ENCODE peak calls at places on chromosomes 4 and X, in five cellular contexts. R, P, I, S and N are unnamed samples.

GRCh38 chr4:122500852-122501501 is 44.5 kb upstream of the IL2 start:
- DNase-seq in S (no peak), I (no peak), R (no peak), P (no peak), N (no peak)

GRCh38 chrX:135087867-135088266 is 32.5 kb downstream of the ETDB start:
- DNase-seq in R (no peak), S (no peak), I (no peak), P (no peak), N (peak; percentile 44)

GRCh38 chr4:8726344-8726851 is 133.8 kb downstream of the CPZ start:
- DNase-seq in I (no peak), R (no peak), S (peak; percentile 2), P (no peak), N (no peak)

GRCh38 chr4:1154523-1155182 is 17.7 kb downstream of the SPON2 start:
- DNase-seq in S (no peak), I (no peak), R (peak; percentile 25), P (peak; percentile 53), N (no peak)

GRCh38 chr4:85084371-85085170 is 118.1 kb upstream of the WDFY3 start:
- DNase-seq in S (no peak), R (peak; percentile 75), I (no peak), P (peak; percentile 6), N (no peak)

GRCh38 chrX:16658284-16658683 is 8.3 kb downstream of the S100G start:
- DNase-seq in R (peak; percentile 80), P (no peak), I (no peak), S (no peak), N (no peak)

GRCh38 chr4:1347410-1347864 is 429 bp downstream of the UVSSA start:
- DNase-seq in P (peak; percentile 74), I (peak; percentile 81), R (peak; percentile 82), S (peak; percentile 72), N (peak; percentile 22)

GRCh38 chr4:163556169-163556568 is 61.7 kb downstream of the TMA16 start:
- DNase-seq in R (peak; percentile 10), I (no peak), S (no peak), P (no peak), N (no peak)

GRCh38 chrX:135695471-135695870 is 18.0 kb upstream of the CT45A1 start:
- DNase-seq in R (no peak), P (no peak), I (no peak), S (no peak), N (no peak)

GRCh38 chrX:41923257-41923924 is at the start of gene CASK:
- DNase-seq in P (peak; percentile 93), I (peak; percentile 93), S (peak; percentile 94), R (peak; percentile 87), N (peak; percentile 91)
- TF ChIP-seq POLR2A in P (peak; percentile 81), I (peak; percentile 64), S (peak; percentile 76), R (no peak), N (peak; percentile 89)

GRCh38 chrX:107716045-107716684 is 59.4 kb downstream of the TSC22D3 start:
- DNase-seq in I (no peak), S (peak; percentile 35), P (no peak), R (peak; percentile 21), N (no peak)

GRCh38 chrX:107718156-107718621 is 57.4 kb downstream of the TSC22D3 start:
- DNase-seq in S (peak; percentile 48), I (peak; percentile 92), P (peak; percentile 78), R (peak; percentile 78), N (peak; percentile 74)

GRCh38 chrX:107714196-107714811 is 61.3 kb downstream of the TSC22D3 start:
- DNase-seq in S (peak; percentile 8), P (peak; percentile 57), I (no peak), R (no peak), N (peak; percentile 59)

GRCh38 chrX:107715331-107716044 is 60.1 kb downstream of the TSC22D3 start:
- DNase-seq in R (peak; percentile 23), P (peak; percentile 41), I (no peak), S (peak; percentile 21), N (no peak)

GRCh38 chrX:107716816-107717700 is 58.5 kb downstream of the TSC22D3 start:
- DNase-seq in P (peak; percentile 89), R (peak; percentile 63), S (peak; percentile 85), I (peak; percentile 91), N (peak; percentile 86)
- TF ChIP-seq POLR2A in P (peak; percentile 98), R (peak; percentile 95), S (peak; percentile 98), I (peak; percentile 92), N (peak; percentile 98)

GRCh38 chrX:66015152-66015827 is 24.6 kb downstream of the VSIG4 start:
- DNase-seq in R (no peak), I (no peak), S (peak; percentile 32), P (no peak), N (no peak)
- TF ChIP-seq POLR2A in R (no peak), I (no peak), S (peak; percentile 33), P (no peak), N (no peak)

DNA sequence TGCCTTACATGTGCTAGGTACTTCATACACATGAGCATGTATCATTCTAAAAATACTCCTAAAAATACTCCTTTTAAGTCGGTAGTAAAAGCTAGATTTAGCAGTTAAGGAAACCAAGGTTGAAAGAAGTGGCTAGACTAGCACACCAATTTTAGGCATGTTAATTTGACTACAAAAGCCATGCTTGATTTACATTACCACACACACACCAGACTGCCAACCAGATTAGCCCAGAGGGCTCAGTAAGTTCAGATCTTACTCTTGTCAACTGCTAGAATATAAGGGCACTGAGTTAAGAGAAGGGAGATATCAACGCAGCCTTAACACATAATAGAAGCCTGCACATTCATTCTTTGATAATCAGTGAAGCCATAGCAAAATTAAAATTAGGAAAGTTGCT is 117.9 kb downstream of the MID1IP1 start:
- DNase-seq in S (no peak), R (no peak), P (no peak), I (no peak), N (no peak)
- TF ChIP-seq POLR2A in S (no peak), R (no peak), P (no peak), I (no peak), N (no peak)

GRCh38 chr4:101347557-101348366 is 436 bp upstream of the PPP3CA start:
- DNase-seq in S (peak; percentile 100), P (peak; percentile 99), I (peak; percentile 99), R (peak; percentile 95), N (peak; percentile 99)
- TF ChIP-seq POLR2A in S (peak; percentile 76), P (peak; percentile 96), I (peak; percentile 72), R (peak; percentile 43), N (peak; percentile 77)

DNA sequence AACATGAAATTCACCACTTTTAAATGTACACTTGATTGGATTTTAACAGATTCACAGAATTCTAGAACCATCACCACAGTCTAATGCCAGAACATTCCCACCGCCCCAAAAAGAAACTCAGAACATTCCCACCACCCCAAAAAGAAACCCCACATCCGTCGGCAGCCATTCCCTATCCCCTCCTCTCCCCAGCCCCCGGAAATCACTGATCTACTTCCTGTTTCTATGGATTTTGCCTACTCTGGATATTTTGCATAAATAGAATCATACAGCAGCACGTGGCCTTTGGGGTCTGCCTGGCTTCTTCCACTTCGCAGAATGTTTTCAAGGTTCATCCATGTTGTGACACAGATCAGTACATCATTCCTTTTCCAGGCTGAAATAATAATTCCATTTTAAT is 79.3 kb downstream of the PPP2R2C start:
- DNase-seq in R (no peak), I (no peak), S (no peak), P (no peak), N (no peak)
- TF ChIP-seq POLR2A in R (no peak), I (no peak), S (no peak), P (no peak), N (no peak)

GRCh38 chr4:139300431-139301142 is 718 bp upstream of the NAA15 start:
- DNase-seq in R (peak; percentile 72), P (no peak), I (peak; percentile 28), S (no peak), N (peak; percentile 11)

GRCh38 chr4:139299536-139299935 is 1.8 kb upstream of the NAA15 start:
- DNase-seq in I (no peak), P (no peak), R (peak; percentile 47), S (no peak), N (no peak)

GRCh38 chr4:139304920-139305319 is 2.6 kb upstream of the NDUFC1 start:
- DNase-seq in P (no peak), R (no peak), S (no peak), I (no peak), N (no peak)

GRCh38 chr4:139301821-139302611 is at the start of gene NDUFC1:
- DNase-seq in I (peak; percentile 55), P (peak; percentile 50), R (peak; percentile 35), S (peak; percentile 55), N (peak; percentile 18)

GRCh38 chr4:139301143-139301820 is at the start of gene NAA15:
- DNase-seq in R (peak; percentile 97), P (peak; percentile 99), S (peak; percentile 98), I (peak; percentile 97), N (peak; percentile 96)
- TF ChIP-seq POLR2A in R (peak; percentile 77), P (peak; percentile 97), S (peak; percentile 92), I (peak; percentile 80), N (peak; percentile 89)

DNA sequence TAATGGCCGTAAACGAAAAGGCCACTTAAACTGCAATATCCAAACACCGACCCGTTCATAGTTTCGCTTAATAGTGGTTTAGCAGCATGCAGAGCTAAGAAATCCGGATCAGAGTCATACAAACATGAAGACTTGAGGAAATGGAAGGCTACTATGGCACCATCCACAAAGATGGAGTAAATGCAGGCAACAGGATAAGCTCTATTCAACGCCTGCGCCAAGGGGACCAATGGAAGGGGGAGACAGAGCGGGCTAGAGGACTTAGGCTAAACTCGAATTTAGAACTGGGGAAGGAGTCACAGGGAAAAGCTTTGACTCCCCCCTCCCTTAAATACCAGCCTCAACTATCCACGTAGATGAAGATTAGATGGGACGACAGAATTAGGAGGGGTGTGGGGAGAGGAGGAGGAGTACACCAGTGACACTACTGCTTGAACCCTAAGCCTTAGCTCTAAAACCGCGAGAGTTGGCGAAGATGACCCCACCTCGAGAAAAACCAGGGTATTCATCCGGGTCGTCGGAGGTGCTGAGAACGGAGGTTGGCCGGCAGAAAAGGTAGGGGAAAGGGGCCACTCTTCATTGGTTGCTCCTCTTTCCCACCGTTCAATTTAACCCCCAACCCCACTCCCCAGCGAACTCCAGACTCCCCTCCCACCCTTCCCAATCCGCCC is 3.5 kb downstream of the HUWE1 start:
- DNase-seq in P (peak; percentile 31), R (peak; percentile 50), S (no peak), I (peak; percentile 44), N (peak; percentile 10)
- TF ChIP-seq POLR2A in P (no peak), R (no peak), S (no peak), I (no peak), N (no peak)

DNA sequence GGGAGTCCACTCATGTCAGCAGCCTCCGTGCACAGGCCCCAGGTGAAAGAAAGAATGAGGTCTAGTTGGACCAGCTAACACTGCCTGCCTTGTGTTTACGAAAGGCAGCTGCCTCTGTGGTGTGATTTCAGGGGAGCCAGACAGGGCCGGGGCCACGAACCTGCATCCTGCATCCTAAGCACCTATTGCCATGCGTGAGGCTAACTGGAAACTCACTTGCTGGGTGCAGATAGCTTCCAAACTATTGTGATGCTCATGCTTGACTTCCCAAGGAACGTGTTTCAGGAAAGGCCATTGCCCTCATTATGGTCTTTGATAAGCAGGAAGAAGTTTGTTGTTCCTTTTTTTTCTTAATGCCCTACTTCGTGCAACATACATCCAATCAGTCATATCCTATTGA is 2.3 kb upstream of the IRF2 start:
- DNase-seq in P (no peak), S (no peak), I (no peak), R (no peak), N (no peak)
- TF ChIP-seq POLR2A in P (no peak), S (no peak), I (no peak), R (no peak), N (no peak)

GRCh38 chr4:43243433-43244116 is 351.1 kb downstream of the GRXCR1 start:
- DNase-seq in R (no peak), S (no peak), I (no peak), P (no peak), N (no peak)
- TF ChIP-seq POLR2A in R (no peak), S (no peak), I (no peak), P (no peak), N (no peak)